ENCODE peak calls at places on chromosomes 13 and 19, in eight cellular contexts. O is progenitor cell of endocrine pancreas; R is BE2C; I is effector memory CD8-positive, alpha-beta T cell; A is caudate nucleus; Y is posterior cingulate gyrus; K is pons; X is stomach. U is an unnamed sample.

GRCh38 chr13:23707674-23708073 is 137.5 kb downstream of the TNFRSF19 start:
- DNase-seq in O (no peak), R (no peak), I (no peak), A (no peak), Y (no peak), K (peak), X (no peak), U (no peak)

GRCh38 chr13:48074006-48074405 is 20.9 kb downstream of the MED4 start:
- DNase-seq in O (no peak), R (no peak), I (no peak), A (no peak), Y (no peak), K (no peak), X (no peak), U (no peak)

GRCh38 chr19:47230122-47230920 is 678 bp downstream of the BBC3 start:
- DNase-seq in O (peak), R (peak), I (peak), A (peak), Y (peak), K (no peak), X (peak), U (peak)

GRCh38 chr13:50798923-50799322 is 44.6 kb downstream of the DLEU7 start:
- DNase-seq in O (no peak), R (no peak), I (no peak), A (no peak), Y (no peak), K (no peak), X (no peak), U (no peak)

GRCh38 chr13:21232196-21232595 is 55.7 kb downstream of the MRPL57 start:
- DNase-seq in O (no peak), R (no peak), I (no peak), A (no peak), Y (no peak), K (no peak), X (no peak), U (no peak)

GRCh38 chr19:19507354-19507753 is 8.0 kb downstream of the TSSK6 start:
- DNase-seq in O (no peak), R (no peak), I (no peak), A (no peak), Y (no peak), K (no peak), X (no peak), U (no peak)

GRCh38 chr13:46962286-46962941 is 65.6 kb upstream of the HTR2A start:
- DNase-seq in O (no peak), R (no peak), I (no peak), A (no peak), Y (no peak), K (no peak), X (no peak), U (no peak)

GRCh38 chr13:112893570-112894422 is 75.2 kb upstream of the MCF2L start:
- DNase-seq in O (peak), R (peak), I (no peak), A (no peak), Y (peak), K (peak), X (peak), U (peak)

GRCh38 chr19:13031917-13032623 is 36.8 kb downstream of the NFIX start:
- DNase-seq in O (no peak), R (no peak), I (no peak), A (peak), Y (no peak), K (peak), X (no peak), U (no peak)

GRCh38 chr13:39783051-39783450 is 127.6 kb downstream of the COG6 start:
- DNase-seq in O (no peak), R (no peak), I (no peak), A (no peak), Y (no peak), K (no peak), X (no peak), U (no peak)

GRCh38 chr19:44202470-44202869 is 9.9 kb upstream of the ZNF227 start:
- DNase-seq in O (no peak), R (no peak), I (no peak), A (no peak), Y (no peak), K (no peak), X (no peak), U (no peak)

GRCh38 chr13:99302637-99303505 is 4.3 kb downstream of the GPR183 start:
- DNase-seq in O (no peak), R (no peak), I (no peak), A (no peak), Y (no peak), K (no peak), X (no peak), U (no peak)

GRCh38 chr19:16027528-16027927 is 48.8 kb upstream of the TPM4 start:
- DNase-seq in O (no peak), R (no peak), I (no peak), A (no peak), Y (no peak), K (no peak), X (no peak), U (no peak)

GRCh38 chr19:45506246-45506990 is 861 bp upstream of the VASP start:
- DNase-seq in O (peak), R (peak), I (peak), A (peak), Y (peak), K (peak), X (peak), U (peak)

GRCh38 chr19:32403291-32403995 is 2.1 kb upstream of the DPY19L3 start:
- DNase-seq in O (no peak), R (no peak), I (no peak), A (no peak), Y (no peak), K (no peak), X (no peak), U (no peak)

GRCh38 chr13:32019612-32020233 is 11.9 kb upstream of the FRY start:
- DNase-seq in O (peak), R (peak), I (peak), A (no peak), Y (no peak), K (peak), X (no peak), U (peak)

GRCh38 chr19:47512183-47512947 is 2.5 kb downstream of the NAPA start:
- DNase-seq in O (no peak), R (no peak), I (no peak), A (no peak), Y (no peak), K (no peak), X (peak), U (no peak)

GRCh38 chr19:50203281-50204080 is at the start of gene MYH14:
- DNase-seq in O (peak), R (peak), I (no peak), A (peak), Y (peak), K (peak), X (peak), U (peak)

GRCh38 chr13:77896536-77896935 is 22.1 kb downstream of the EDNRB start:
- DNase-seq in O (no peak), R (no peak), I (no peak), A (no peak), Y (no peak), K (no peak), X (no peak), U (no peak)

U was measured in neural crest cell.